ENCODE peak calls at places on chromosomes 2 and 18, in ten cellular contexts. K, G, M, A, N, D, B, Y, Q and T are unnamed samples.

GRCh38 chr2:25316101-25316500 is 25.6 kb downstream of the DNMT3A start:
- DNase-seq in K (no peak), G (no peak), M (no peak), A (no peak), N (no peak), D (no peak), B (peak; percentile 77), Y (no peak), Q (no peak), T (no peak)

GRCh38 chr2:40164736-40165502 is 287.0 kb downstream of the SLC8A1 start:
- DNase-seq in K (no peak), G (peak; percentile 30), M (no peak), A (no peak), N (no peak), D (no peak), B (no peak), Y (no peak), Q (no peak), T (no peak)

GRCh38 chr2:53903011-53903410 is 43.2 kb upstream of the GPR75 start:
- DNase-seq in K (no peak), G (no peak), M (no peak), A (no peak), N (no peak), D (no peak), B (no peak), Y (no peak), Q (no peak), T (no peak)

GRCh38 chr2:12341215-12341614 is 375.5 kb upstream of the TRIB2 start:
- DNase-seq in K (no peak), G (no peak), M (no peak), A (no peak), N (no peak), D (no peak), B (no peak), Y (no peak), Q (no peak), T (no peak)

GRCh38 chr2:168134485-168134884 is 112.9 kb downstream of the STK39 start:
- DNase-seq in K (no peak), G (no peak), M (no peak), A (no peak), N (no peak), D (no peak), B (no peak), Y (no peak), Q (no peak), T (no peak)

GRCh38 chr2:116692988-116693387 is 1121.5 kb upstream of the DDX18 start:
- DNase-seq in K (no peak), G (no peak), M (no peak), A (no peak), N (no peak), D (no peak), B (no peak), Y (no peak), Q (no peak), T (no peak)

GRCh38 chr18:9516437-9517064 is 41.2 kb downstream of the RALBP1 start:
- DNase-seq in K (no peak), G (peak; percentile 71), M (no peak), A (no peak), N (no peak), D (peak; percentile 56), B (no peak), Y (no peak), Q (no peak), T (no peak)

GRCh38 chr2:128448331-128449225 is 129.9 kb upstream of the HS6ST1 start:
- DNase-seq in K (no peak), G (no peak), M (no peak), A (no peak), N (no peak), D (no peak), B (no peak), Y (no peak), Q (peak; percentile 57), T (peak; percentile 36)

GRCh38 chr18:14122099-14122498 is 10.1 kb downstream of the ZNF519 start:
- DNase-seq in K (no peak), G (no peak), M (no peak), A (no peak), N (no peak), D (no peak), B (no peak), Y (no peak), Q (no peak), T (no peak)

GRCh38 chr2:222398446-222398885 is 25.9 kb upstream of the SGPP2 start:
- DNase-seq in K (no peak), G (peak; percentile 3), M (no peak), A (no peak), N (no peak), D (no peak), B (no peak), Y (no peak), Q (no peak), T (no peak)

DNA sequence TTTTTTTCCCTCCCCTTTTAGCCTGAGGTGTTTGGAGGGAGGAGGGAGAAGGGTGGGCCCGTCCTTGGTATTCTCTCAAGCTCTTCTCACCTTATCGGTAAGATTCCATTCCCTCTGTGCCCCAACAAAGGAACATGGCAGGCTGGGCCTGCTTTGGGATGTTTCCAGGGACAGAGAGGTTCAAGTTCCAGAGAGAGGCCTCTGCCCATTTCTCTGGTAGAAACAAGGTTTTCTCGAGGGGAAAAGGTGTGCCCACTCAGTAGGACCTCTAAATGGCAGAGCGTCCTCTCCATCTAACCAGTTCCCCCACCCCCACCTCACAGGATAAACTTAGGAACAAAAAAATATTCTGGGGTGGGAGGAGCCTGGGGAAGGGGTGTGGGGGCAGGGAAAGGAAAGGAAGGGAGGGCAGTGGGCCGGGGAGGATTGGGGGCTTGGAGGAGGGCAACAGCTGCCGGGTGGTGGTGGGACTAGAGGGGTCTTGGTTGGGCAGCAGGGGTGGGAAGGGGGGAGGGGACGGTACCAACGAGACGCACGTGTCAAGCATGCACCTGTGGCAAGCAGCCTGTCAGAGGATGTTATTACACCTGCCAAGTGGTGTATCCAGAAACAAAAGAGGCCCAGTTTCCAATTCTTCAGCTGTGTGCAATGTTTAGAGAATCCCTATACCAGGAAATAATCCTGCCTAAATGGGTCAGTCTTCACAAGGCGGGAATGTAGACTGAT is 2.1 kb downstream of the PCBP1 start:
- DNase-seq in K (peak; percentile 16), G (peak; percentile 32), M (no peak), A (no peak), N (no peak), D (no peak), B (no peak), Y (peak; percentile 26), Q (peak; percentile 69), T (no peak)
- TF ChIP-seq CTCF in K (no peak), G (no peak), M (no peak), A (no peak), N (no peak), D (no peak), B (no peak), Y (no peak), Q (no peak), T (no peak)

DNA sequence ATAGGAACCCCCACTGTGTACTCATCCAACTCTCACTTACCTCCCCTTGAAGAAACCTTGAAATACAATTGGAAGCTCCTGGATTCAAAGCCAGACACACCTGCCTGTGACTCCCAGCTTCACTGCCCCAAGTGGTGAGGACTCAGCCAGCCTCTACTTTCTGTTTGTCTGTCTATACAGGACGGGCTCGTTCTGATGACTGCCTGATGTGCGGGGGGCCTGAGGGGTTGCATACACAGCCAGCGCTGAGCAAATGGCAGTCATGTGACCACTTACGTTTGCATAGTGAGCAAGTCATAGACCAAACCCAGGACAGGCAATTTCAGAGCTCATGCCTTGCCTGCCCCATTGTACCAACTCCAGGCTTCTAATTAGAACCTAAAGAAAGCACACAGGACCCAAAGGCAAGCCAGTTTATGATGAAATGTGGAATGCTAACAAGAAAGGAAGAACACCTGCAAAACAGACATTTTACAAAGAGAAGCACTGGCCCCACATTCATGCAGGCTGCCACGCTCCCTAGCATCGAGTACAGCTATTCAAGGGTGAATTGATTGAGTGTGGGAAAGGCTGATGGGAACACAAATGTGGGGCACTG is 137.8 kb downstream of the LNPK start:
- DNase-seq in K (no peak), G (no peak), M (no peak), A (no peak), N (no peak), D (no peak), B (no peak), Y (no peak), Q (no peak), T (no peak)
- TF ChIP-seq CTCF in K (no peak), G (no peak), M (no peak), A (no peak), N (no peak), D (no peak), B (no peak), Y (no peak), Q (no peak), T (no peak)

DNA sequence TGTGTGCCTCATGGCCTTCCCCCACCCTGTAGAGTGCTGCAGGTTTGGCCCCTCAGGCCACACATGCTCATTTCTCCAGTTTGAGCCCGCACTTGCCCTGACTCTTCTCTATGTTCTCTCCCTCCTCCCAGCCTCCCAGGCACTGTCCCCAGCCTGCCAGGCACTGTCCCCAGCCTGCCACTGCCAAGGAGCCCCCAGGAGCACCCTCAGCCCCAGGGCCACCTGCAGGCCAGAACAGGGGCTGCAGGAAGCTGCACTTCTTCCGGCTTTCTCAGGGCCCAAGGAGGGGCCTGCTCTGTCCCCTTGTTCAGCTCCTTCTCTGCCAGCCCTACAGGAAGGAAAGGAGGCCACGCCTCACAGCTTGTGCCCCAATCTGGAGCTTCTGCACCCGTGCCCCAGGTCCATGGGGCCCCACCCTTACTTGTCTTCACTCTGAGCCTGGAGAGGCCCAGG is 31.6 kb downstream of the CYP26B1 start:
- DNase-seq in K (no peak), G (no peak), M (no peak), A (no peak), N (no peak), D (no peak), B (no peak), Y (peak; percentile 43), Q (peak; percentile 49), T (no peak)
- TF ChIP-seq CTCF in K (no peak), G (peak; percentile 45), M (no peak), A (no peak), N (peak; percentile 50), D (no peak), B (no peak), Y (peak; percentile 49), Q (no peak), T (peak; percentile 30)

DNA sequence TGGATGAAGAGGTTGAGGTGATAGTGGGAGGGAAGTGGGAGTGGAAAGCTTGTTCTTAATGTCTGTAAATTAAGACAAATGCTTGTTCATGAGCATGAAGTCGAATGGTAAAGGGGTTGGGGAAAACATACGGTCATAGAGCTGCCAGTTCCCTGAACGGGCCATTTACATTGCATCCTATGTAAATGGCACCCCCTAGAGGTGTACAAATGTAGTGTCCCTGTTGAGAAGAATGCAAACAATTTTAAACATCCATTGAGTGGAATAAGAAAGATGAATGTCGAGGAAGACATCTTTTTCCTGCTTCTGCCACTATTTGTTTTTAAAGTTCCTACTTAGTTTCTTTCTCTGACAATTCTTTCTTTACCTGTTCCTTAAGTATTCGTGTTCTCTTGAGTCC is 155.7 kb downstream of the RDH14 start:
- DNase-seq in K (no peak), G (peak; percentile 15), M (no peak), A (no peak), N (no peak), D (no peak), B (no peak), Y (no peak), Q (no peak), T (no peak)
- TF ChIP-seq CTCF in K (no peak), G (peak; percentile 35), M (no peak), A (no peak), N (no peak), D (no peak), B (no peak), Y (peak; percentile 75), Q (no peak), T (peak; percentile 62)